ENCODE peak calls at places on chromosomes 11 and 22, in nine cellular contexts. W is spleen, C is uterus, J is HepG2, D is gastrocnemius medialis, L is sigmoid colon, U is adrenal gland, T is ovary, K is tibial nerve. X is an unnamed sample. For H3K36me3, the result is how much of the 10 kb centered on the place peaks cover.

GRCh38 chr11:77175869-77176539 is 48.0 kb downstream of the MYO7A start:
- DNase-seq in W (peak), K (peak), C (no peak), D (peak), J (no peak), T (no peak), L (peak), U (peak), X (peak)

GRCh38 chr11:723120-723883 is 17.3 kb downstream of the EPS8L2 start:
- DNase-seq in T (no peak), C (no peak), L (no peak), W (no peak), D (no peak), U (no peak), J (peak), K (peak), X (peak)

GRCh38 chr11:69272055-69272454 is 21.9 kb upstream of the MYEOV start:
- DNase-seq in J (no peak), L (no peak), W (no peak), U (no peak), D (no peak), C (no peak), K (no peak), T (no peak), X (no peak)

GRCh38 chr11:985435-985834 is 51.1 kb downstream of the MUC6 start:
- DNase-seq in W (no peak), U (no peak), D (no peak), T (no peak), K (no peak), J (no peak), C (no peak), L (no peak), X (no peak)

GRCh38 chr11:90448280-90448679 is 225.4 kb upstream of the CHORDC1 start:
- DNase-seq in C (no peak), D (no peak), L (no peak), W (no peak), K (no peak), U (no peak), J (peak), T (no peak), X (no peak)

GRCh38 chr11:62370743-62371440 is 33.6 kb downstream of the ASRGL1 start:
- DNase-seq in J (no peak), K (no peak), L (no peak), C (no peak), W (peak), D (no peak), U (no peak), T (no peak), X (no peak)

GRCh38 chr11:3879967-3880542 is 24.6 kb downstream of the STIM1 start:
- DNase-seq in C (no peak), U (no peak), L (no peak), W (no peak), D (no peak), J (peak), K (no peak), T (no peak), X (peak)

GRCh38 chr22:50529416-50530279 is at the start of gene TYMP:
- DNase-seq in L (peak), C (peak), J (peak), K (peak), D (no peak), U (peak), T (no peak), W (no peak), X (peak)

GRCh38 chr22:20930004-20930403 is 12.8 kb downstream of the CRKL start:
- DNase-seq in T (no peak), D (no peak), U (no peak), W (no peak), L (no peak), C (no peak), K (no peak), J (no peak), X (no peak)

GRCh38 chr11:20672575-20672974 is 3.2 kb downstream of the NELL1 start:
- DNase-seq in J (peak), U (no peak), D (no peak), K (no peak), T (no peak), W (no peak), C (no peak), L (no peak), X (no peak)

GRCh38 chr11:126172596-126173038 is 38.8 kb downstream of the RPUSD4 start:
- DNase-seq in T (no peak), C (no peak), D (no peak), U (no peak), W (peak), J (no peak), K (peak), L (no peak), X (peak)

GRCh38 chr11:36164522-36165250 is 124.5 kb downstream of the COMMD9 start:
- DNase-seq in K (no peak), W (no peak), U (peak), D (no peak), L (no peak), C (no peak), T (no peak), J (no peak), X (no peak)

GRCh38 chr22:50305658-50306566 is 1.5 kb downstream of the PLXNB2 start:
- DNase-seq in T (peak), L (peak), W (no peak), D (peak), U (peak), K (peak), J (no peak), C (peak), X (peak)

GRCh38 chr11:1604181-1604580 is 4.1 kb downstream of the KRTAP5-3 start:
- DNase-seq in W (peak), K (no peak), C (no peak), J (no peak), L (peak), T (no peak), D (no peak), U (no peak), X (no peak)

GRCh38 chr11:87859583-87859982 is 315.7 kb downstream of the RAB38 start:
- DNase-seq in C (no peak), L (no peak), U (no peak), W (no peak), K (peak), J (no peak), D (no peak), T (no peak), X (no peak)

GRCh38 chr22:24093855-24094254 is 82.8 kb downstream of the CABIN1 start:
- DNase-seq in D (no peak), C (no peak), T (peak), W (peak), J (no peak), K (no peak), U (no peak), L (peak), X (peak)
- H3K36me3 ChIP-seq in D (half or more), C (under half), T (under half), W (half or more), J (under half), K (half or more), U (under half), L (under half), X (under half)

GRCh38 chr22:24156915-24157782 is 24.1 kb upstream of the SUSD2 start:
- DNase-seq in W (peak), L (peak), U (peak), D (peak), T (peak), K (peak), C (peak), J (peak), X (peak)

GRCh38 chr22:24157783-24158170 is 23.5 kb upstream of the SUSD2 start:
- DNase-seq in C (no peak), L (no peak), D (no peak), W (peak), T (no peak), K (no peak), U (no peak), J (no peak), X (no peak)

GRCh38 chr22:24154826-24155225 is 26.5 kb upstream of the SUSD2 start:
- DNase-seq in U (no peak), W (no peak), D (no peak), C (no peak), K (no peak), L (no peak), T (no peak), J (no peak), X (no peak)

GRCh38 chr22:24155597-24156145 is 25.6 kb upstream of the SUSD2 start:
- DNase-seq in J (peak), L (peak), K (peak), W (peak), C (peak), D (peak), T (peak), U (peak), X (peak)

GRCh38 chr22:24156146-24156914 is 25.0 kb upstream of the SUSD2 start:
- DNase-seq in D (no peak), L (no peak), T (peak), U (no peak), C (no peak), W (peak), K (no peak), J (no peak), X (no peak)
- TF ChIP-seq POLR2A in D (no peak), L (no peak), T (no peak), U (no peak), C (no peak), W (no peak), K (no peak), J (no peak), X (no peak)

DNA sequence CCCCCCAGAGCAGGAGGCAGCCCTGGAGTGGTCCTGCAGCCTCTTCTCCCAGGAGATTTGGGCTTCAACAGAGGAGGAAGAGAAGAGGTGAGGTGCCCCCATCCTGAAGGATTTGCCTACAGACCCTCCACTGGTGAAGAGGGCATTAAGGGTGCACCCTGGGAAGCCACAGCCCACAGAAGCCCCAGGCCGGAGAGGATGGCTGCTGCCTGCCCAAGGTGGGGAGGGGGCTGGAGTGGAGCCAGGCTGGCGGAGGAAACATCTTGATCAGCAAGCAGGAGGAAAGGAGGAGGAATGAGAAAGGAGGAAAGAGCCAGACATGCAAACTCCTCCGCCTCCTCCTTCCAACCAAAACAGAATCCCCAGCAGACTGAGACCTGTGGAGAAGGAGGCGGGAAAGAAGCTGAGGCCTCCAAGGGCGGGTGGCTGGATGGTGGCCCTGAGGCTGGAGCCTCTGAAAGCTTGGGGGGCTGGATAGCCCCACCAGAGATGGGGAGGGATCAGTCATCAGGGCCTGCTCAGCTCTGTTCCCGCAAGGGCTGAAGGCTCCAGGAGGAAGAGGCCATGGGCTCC is 31.3 kb downstream of the ARRB1 start:
- DNase-seq in T (peak), K (no peak), W (no peak), L (no peak), D (no peak), J (no peak), U (no peak), C (peak), X (peak)
- H3K27ac ChIP-seq in T (no peak), K (peak), W (no peak), L (no peak), D (no peak), J (no peak), U (no peak), C (peak), X (no peak)

GRCh38 chr22:19376971-19377370 is 54.6 kb downstream of the HIRA start:
- DNase-seq in U (no peak), T (no peak), C (no peak), J (no peak), W (no peak), D (no peak), K (no peak), L (peak), X (no peak)
- H3K36me3 ChIP-seq in U (under half), T (under half), C (under half), J (under half), W (half or more), D (half or more), K (half or more), L (under half), X (under half)

DNA sequence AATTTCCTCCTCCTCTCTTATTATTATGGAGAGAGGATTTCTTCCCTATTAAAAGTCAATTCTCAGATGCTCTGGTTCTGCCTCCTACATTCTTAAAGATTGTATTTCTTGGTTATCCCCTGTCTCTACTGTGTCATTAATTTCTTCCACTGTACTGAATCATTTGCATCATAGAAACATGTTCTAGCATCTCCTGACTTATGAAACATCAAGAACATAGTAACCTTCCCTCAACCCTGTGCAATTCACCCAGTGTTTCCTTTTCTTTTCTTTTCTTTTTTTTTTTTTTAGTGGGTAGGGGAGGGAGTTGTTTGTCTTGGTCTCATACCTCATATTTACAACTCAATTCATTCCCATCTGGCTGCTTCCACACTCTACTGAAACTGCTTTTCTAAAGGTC is 288.0 kb upstream of the PLET1 start:
- DNase-seq in U (no peak), W (no peak), L (no peak), K (no peak), J (no peak), T (no peak), D (no peak), C (no peak), X (no peak)
- TF ChIP-seq POLR2A in U (no peak), W (no peak), L (no peak), K (no peak), J (no peak), T (no peak), D (no peak), C (no peak), X (no peak)

GRCh38 chr11:102559839-102560238 is 29.3 kb upstream of the MMP7 start:
- DNase-seq in L (no peak), T (no peak), K (no peak), W (no peak), J (no peak), C (no peak), D (no peak), U (no peak), X (no peak)

GRCh38 chr11:102564110-102564509 is 33.6 kb upstream of the MMP7 start:
- DNase-seq in K (no peak), L (no peak), W (no peak), C (no peak), J (peak), D (no peak), T (no peak), U (no peak), X (no peak)

GRCh38 chr11:102555091-102555490 is 24.5 kb upstream of the MMP7 start:
- DNase-seq in W (no peak), U (no peak), K (no peak), L (no peak), D (no peak), J (no peak), C (no peak), T (no peak), X (no peak)

GRCh38 chr11:102561636-102562035 is 31.1 kb upstream of the MMP7 start:
- DNase-seq in K (no peak), W (no peak), L (no peak), U (no peak), T (no peak), D (no peak), C (no peak), J (no peak), X (no peak)

DNA sequence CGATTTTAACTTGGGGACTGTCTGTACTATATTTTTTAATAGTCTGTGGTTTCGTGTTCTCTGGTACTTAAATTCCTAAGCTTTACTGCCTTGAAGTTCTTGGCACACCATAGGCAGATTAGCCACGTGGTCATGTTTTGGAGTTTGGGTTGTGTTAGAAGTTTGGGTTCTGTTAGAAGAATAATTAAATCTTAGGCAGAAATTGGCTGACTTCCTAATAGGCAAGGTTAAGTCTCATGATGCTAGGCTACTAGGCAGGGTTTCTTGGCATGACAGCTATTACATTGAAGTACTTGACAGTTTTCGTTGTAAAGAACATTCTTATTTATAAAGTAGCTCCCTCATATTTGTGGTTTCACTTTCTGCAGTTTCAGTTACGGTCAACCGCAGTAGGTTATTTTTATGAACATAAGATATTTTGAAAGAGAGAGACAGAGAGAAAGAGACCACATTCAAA is 30.0 kb upstream of the MMP7 start:
- DNase-seq in U (no peak), D (no peak), L (peak), C (no peak), T (no peak), W (no peak), J (no peak), K (peak), X (no peak)
- H3K27ac ChIP-seq in U (no peak), D (peak), L (peak), C (peak), T (peak), W (peak), J (no peak), K (peak), X (no peak)

X was measured in right lobe of liver.